ENCODE peak calls at places on chromosomes 1 and 21, in seven cellular contexts. A is CD8-positive, alpha-beta memory T cell; T is ascending aorta; K is ovary; X is RWPE1; I is CD4-positive, alpha-beta memory T cell; N is left ventricle myocardium inferior. Y is an unnamed sample.
A peak's percentile ranks its signal among the peaks of the same experiment; 100 is the strongest.

GRCh38 chr1:7516341-7516740 is 254.8 kb upstream of the VAMP3 start:
- DNase-seq in A (no peak), T (no peak), K (no peak), X (no peak), I (no peak), N (peak; percentile 41), Y (no peak)

GRCh38 chr1:245263701-245264100 is 108.9 kb downstream of the KIF26B start:
- DNase-seq in A (no peak), T (no peak), K (no peak), X (no peak), I (no peak), N (no peak), Y (no peak)

GRCh38 chr1:206128192-206128591 is 11.0 kb upstream of the AVPR1B start:
- DNase-seq in A (no peak), T (no peak), K (no peak), X (peak; percentile 61), I (no peak), N (no peak), Y (no peak)

GRCh38 chr1:150804671-150805070 is 3.4 kb downstream of the CTSK start:
- DNase-seq in A (no peak), T (no peak), K (no peak), X (no peak), I (no peak), N (no peak), Y (no peak)

GRCh38 chr1:75265792-75266191 is 131.6 kb downstream of the LHX8 start:
- DNase-seq in A (no peak), T (no peak), K (no peak), X (peak; percentile 10), I (no peak), N (no peak), Y (no peak)

GRCh38 chr1:115865704-115866380 is 24.9 kb upstream of the NHLH2 start:
- DNase-seq in A (no peak), T (no peak), K (no peak), X (no peak), I (no peak), N (no peak), Y (peak; percentile 33)

GRCh38 chr1:101943237-101943636 is 53.5 kb downstream of the OLFM3 start:
- DNase-seq in A (no peak), T (no peak), K (no peak), X (no peak), I (no peak), N (no peak), Y (no peak)

GRCh38 chr1:234261545-234261944 is 111.7 kb upstream of the COA6 start:
- DNase-seq in A (no peak), T (no peak), K (no peak), X (no peak), I (no peak), N (no peak), Y (no peak)

GRCh38 chr1:201737350-201738060 is 91.5 kb upstream of the IPO9 start:
- DNase-seq in A (no peak), T (no peak), K (no peak), X (no peak), I (no peak), N (peak; percentile 80), Y (no peak)

GRCh38 chr21:41226853-41227252 is 58.9 kb downstream of the BACE2 start:
- DNase-seq in A (no peak), T (no peak), K (no peak), X (no peak), I (no peak), N (no peak), Y (no peak)

GRCh38 chr1:218374972-218375371 is 29.8 kb downstream of the TGFB2 start:
- DNase-seq in A (no peak), T (no peak), K (no peak), X (peak; percentile 8), I (no peak), N (no peak), Y (peak; percentile 27)

GRCh38 chr21:45887788-45888187 is 93.8 kb upstream of the COL6A1 start:
- DNase-seq in A (no peak), T (no peak), K (no peak), X (no peak), I (no peak), N (peak; percentile 53), Y (no peak)

GRCh38 chr1:102628008-102628736 is 480.1 kb downstream of the COL11A1 start:
- DNase-seq in A (no peak), T (no peak), K (no peak), X (peak; percentile 4), I (no peak), N (no peak), Y (peak; percentile 2)

GRCh38 chr1:229027622-229028182 is 243.2 kb upstream of the RAB4A start:
- DNase-seq in A (no peak), T (no peak), K (no peak), X (peak; percentile 45), I (no peak), N (no peak), Y (no peak)

GRCh38 chr1:214106375-214106774 is 118.6 kb downstream of the PROX1 start:
- DNase-seq in A (no peak), T (no peak), K (no peak), X (no peak), I (no peak), N (no peak), Y (no peak)

GRCh38 chr1:234315091-234315541 is 58.1 kb upstream of the COA6 start:
- DNase-seq in A (peak; percentile 12), T (no peak), K (no peak), X (peak; percentile 87), I (no peak), N (no peak), Y (peak; percentile 31)

GRCh38 chr21:39518055-39518844 is 66.5 kb downstream of the SH3BGR start:
- DNase-seq in A (peak; percentile 16), T (no peak), K (no peak), X (peak; percentile 80), I (no peak), N (no peak), Y (no peak)

GRCh38 chr1:2232916-2233438 is 4.9 kb downstream of the SKI start:
- DNase-seq in A (no peak), T (no peak), K (no peak), X (no peak), I (peak; percentile 48), N (no peak), Y (no peak)

GRCh38 chr1:11295905-11296304 is 22.9 kb downstream of the UBIAD1 start:
- DNase-seq in A (no peak), T (no peak), K (no peak), X (no peak), I (no peak), N (no peak), Y (no peak)

GRCh38 chr1:169022648-169023047 is 83.8 kb upstream of the ATP1B1 start:
- DNase-seq in A (no peak), T (no peak), K (no peak), X (no peak), I (no peak), N (no peak), Y (no peak)

GRCh38 chr1:44725309-44725698 is 5.7 kb downstream of the RNU5D-1 start:
- DNase-seq in A (no peak), T (no peak), K (no peak), X (no peak), I (no peak), N (no peak), Y (no peak)

GRCh38 chr1:223308141-223308540 is 55.8 kb downstream of the SUSD4 start:
- DNase-seq in A (no peak), T (no peak), K (no peak), X (no peak), I (no peak), N (no peak), Y (no peak)

GRCh38 chr1:77539510-77540142 is 142.8 kb downstream of the ZZZ3 start:
- DNase-seq in A (no peak), T (no peak), K (no peak), X (peak; percentile 42), I (no peak), N (no peak), Y (no peak)

GRCh38 chr21:39681257-39681656 is 63.7 kb upstream of the IGSF5 start:
- DNase-seq in A (no peak), T (no peak), K (no peak), X (no peak), I (no peak), N (no peak), Y (peak; percentile 54)

GRCh38 chr1:86773331-86774288 is 69.2 kb downstream of the SH3GLB1 start:
- DNase-seq in A (no peak), T (no peak), K (no peak), X (peak; percentile 66), I (no peak), N (no peak), Y (no peak)

DNA sequence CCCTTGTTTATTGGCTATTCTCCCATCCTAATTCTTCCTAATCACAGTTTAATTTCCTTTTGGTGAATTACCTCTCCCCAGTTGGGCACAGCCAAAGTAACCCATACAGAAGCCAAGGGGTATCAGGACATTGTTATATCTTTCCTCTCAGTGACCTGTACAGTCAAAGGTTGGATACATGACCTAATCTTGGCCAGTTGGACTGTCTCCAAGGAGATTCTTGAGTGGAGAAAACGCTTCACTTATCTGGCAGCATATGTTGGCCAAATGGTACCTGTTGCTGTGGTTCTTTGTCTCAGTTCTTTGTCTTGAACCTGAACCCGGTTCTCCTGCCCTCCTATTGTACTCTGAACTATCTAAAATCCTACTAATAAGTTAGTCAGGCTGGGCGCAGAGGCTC is 15.3 kb upstream of the TBCE start:
- DNase-seq in A (no peak), T (no peak), K (no peak), X (no peak), I (no peak), N (no peak), Y (no peak)
- H3K27ac ChIP-seq in A (no peak overlapping the region), T (no peak overlapping the region), K (no peak overlapping the region), X (no peak overlapping the region), I (no peak overlapping the region), N (no peak overlapping the region), Y (no peak overlapping the region)

GRCh38 chr1:98099501-98099900 is 178.7 kb upstream of the DPYD start:
- DNase-seq in A (no peak), T (no peak), K (no peak), X (no peak), I (no peak), N (no peak), Y (no peak)
- H3K27ac ChIP-seq in A (no peak overlapping the region), T (no peak overlapping the region), K (no peak overlapping the region), X (no peak overlapping the region), I (no peak overlapping the region), N (no peak overlapping the region), Y (no peak overlapping the region)

GRCh38 chr1:35726814-35727433 is 8.2 kb upstream of the C1orf216 start:
- DNase-seq in A (peak; percentile 25), T (no peak), K (peak; percentile 56), X (peak; percentile 57), I (peak; percentile 57), N (peak; percentile 40), Y (no peak)

GRCh38 chr1:35727434-35727825 is 8.7 kb upstream of the C1orf216 start:
- DNase-seq in A (no peak), T (no peak), K (no peak), X (no peak), I (no peak), N (no peak), Y (no peak)

GRCh38 chr1:35725591-35725990 is 6.9 kb upstream of the C1orf216 start:
- DNase-seq in A (no peak), T (no peak), K (no peak), X (no peak), I (no peak), N (no peak), Y (no peak)
- H3K27ac ChIP-seq in A (no peak overlapping the region), T (no peak overlapping the region), K (no peak overlapping the region), X (no peak overlapping the region), I (no peak overlapping the region), N (no peak overlapping the region), Y (no peak overlapping the region)

GRCh38 chr21:38488640-38489282 is 9.5 kb downstream of the ERG start:
- DNase-seq in A (no peak), T (no peak), K (no peak), X (peak; percentile 66), I (no peak), N (no peak), Y (peak; percentile 70)
- H3K27ac ChIP-seq in A (no peak overlapping the region), T (peak overlapping the region; percentile 84), K (no peak overlapping the region), X (no peak overlapping the region), I (no peak overlapping the region), N (peak overlapping the region; percentile 45), Y (peak overlapping the region; percentile 76)

GRCh38 chr1:67570473-67571143 is 114.4 kb upstream of the GADD45A start:
- DNase-seq in A (no peak), T (no peak), K (no peak), X (peak; percentile 91), I (no peak), N (no peak), Y (peak; percentile 98)
- H3K27ac ChIP-seq in A (no peak overlapping the region), T (peak overlapping the region; percentile 70), K (no peak overlapping the region), X (peak overlapping the region; percentile 95), I (no peak overlapping the region), N (no peak overlapping the region), Y (peak overlapping the region; percentile 97)